ENCODE peak calls at places on chromosomes 7 and 10, in six cellular contexts. B, O, W, N, T and Q are unnamed samples.

GRCh38 chr10:114491933-114492332 is 87.6 kb upstream of the AFAP1L2 start:
- DNase-seq in B (no peak), N (peak), T (no peak), W (no peak), O (no peak), Q (no peak)

GRCh38 chr10:133310789-133311188 is 2.1 kb downstream of the ZNF511 start:
- DNase-seq in B (no peak), N (no peak), T (no peak), O (no peak), W (no peak), Q (no peak)

GRCh38 chr10:97017474-97017903 is 168.3 kb downstream of the SLIT1 start:
- DNase-seq in O (no peak), T (no peak), N (no peak), B (no peak), W (no peak), Q (no peak)

GRCh38 chr10:57320416-57320815 is 947.3 kb downstream of the IPMK start:
- DNase-seq in T (no peak), W (no peak), N (no peak), B (no peak), O (no peak), Q (no peak)

GRCh38 chr7:35749548-35749947 is 51.3 kb upstream of the SEPTIN7 start:
- DNase-seq in N (peak), T (no peak), B (no peak), W (no peak), O (peak), Q (no peak)

GRCh38 chr7:14381306-14381705 is 391.8 kb upstream of the ETV1 start:
- DNase-seq in W (no peak), B (no peak), N (no peak), T (no peak), O (peak), Q (no peak)

GRCh38 chr7:31466036-31466435 is 47.9 kb upstream of the ITPRID1 start:
- DNase-seq in B (no peak), T (no peak), W (no peak), O (no peak), N (no peak), Q (no peak)

GRCh38 chr10:132548869-132549268 is 11.3 kb downstream of the INPP5A start:
- DNase-seq in T (no peak), N (no peak), O (no peak), W (no peak), B (no peak), Q (no peak)

GRCh38 chr7:51138121-51139085 is 178.2 kb downstream of the COBL start:
- DNase-seq in W (no peak), N (no peak), B (no peak), T (no peak), O (no peak), Q (no peak)

GRCh38 chr10:95559466-95559865 is 1.7 kb downstream of the SORBS1 start:
- DNase-seq in W (no peak), T (no peak), N (no peak), B (no peak), O (no peak), Q (no peak)

GRCh38 chr10:130169136-130169888 is 33.1 kb downstream of the GLRX3 start:
- DNase-seq in O (peak), W (no peak), T (no peak), N (no peak), B (no peak), Q (no peak)

GRCh38 chr7:748446-748845 is 21.4 kb upstream of the PRKAR1B start:
- DNase-seq in W (no peak), O (no peak), T (no peak), N (no peak), B (no peak), Q (no peak)

GRCh38 chr10:71158251-71158650 is 54.1 kb upstream of the UNC5B start:
- DNase-seq in B (no peak), O (no peak), N (no peak), T (no peak), W (no peak), Q (no peak)

GRCh38 chr7:134290286-134290685 is 26.4 kb downstream of the SLC35B4 start:
- DNase-seq in B (no peak), W (no peak), T (no peak), N (peak), O (peak), Q (no peak)

GRCh38 chr10:114002422-114002821 is 41.2 kb upstream of the ADRB1 start:
- DNase-seq in W (no peak), N (no peak), T (no peak), O (no peak), B (no peak), Q (no peak)

GRCh38 chr10:15558136-15558535 is 161.6 kb downstream of the ITGA8 start:
- DNase-seq in W (no peak), N (peak), T (no peak), B (no peak), O (peak), Q (no peak)

GRCh38 chr10:62224606-62225005 is 44.0 kb downstream of the RTKN2 start:
- DNase-seq in T (no peak), B (no peak), O (peak), W (no peak), N (peak), Q (no peak)

GRCh38 chr7:136555933-136556332 is 312.5 kb upstream of the CHRM2 start:
- DNase-seq in B (no peak), O (no peak), T (no peak), W (no peak), N (no peak), Q (no peak)

GRCh38 chr10:110857265-110858158 is 14.2 kb upstream of the PDCD4 start:
- DNase-seq in O (peak), T (no peak), B (peak), W (no peak), N (no peak), Q (peak)

GRCh38 chr7:128309921-128310320 is 33.8 kb downstream of the RBM28 start:
- DNase-seq in O (no peak), B (no peak), N (no peak), T (no peak), W (no peak), Q (no peak)